ENCODE peak calls at places on chromosomes 5 and 9, in six cellular contexts. W, A, M, D, J and Q are unnamed samples. For H3K27me3, the result is how much of the 10 kb centered on the place peaks cover.

GRCh38 chr9:69190086-69190865 is 16.2 kb downstream of the TJP2 start:
- DNase-seq in W (no peak), A (no peak), M (no peak), D (no peak), J (no peak), Q (no peak)

GRCh38 chr5:83767409-83767992 is 46.8 kb upstream of the HAPLN1 start:
- DNase-seq in W (peak), A (no peak), M (no peak), D (no peak), J (no peak), Q (no peak)

GRCh38 chr5:180101451-180102105 is 30.0 kb upstream of the RNF130 start:
- DNase-seq in W (no peak), A (no peak), M (no peak), D (no peak), J (no peak), Q (no peak)

GRCh38 chr5:102754499-102755424 is at the start of gene PAM:
- DNase-seq in W (peak), A (peak), M (peak), D (peak), J (peak), Q (peak)

GRCh38 chr5:111930905-111931461 is 174.0 kb upstream of the NREP start:
- DNase-seq in W (no peak), A (no peak), M (no peak), D (no peak), J (peak), Q (no peak)

GRCh38 chr5:179803651-179804598 is 2.7 kb downstream of the MGAT4B start:
- DNase-seq in W (no peak), A (peak), M (peak), D (no peak), J (no peak), Q (no peak)

GRCh38 chr9:87592554-87593394 is 95.1 kb downstream of the DAPK1 start:
- DNase-seq in W (no peak), A (peak), M (peak), D (peak), J (peak), Q (peak)

GRCh38 chr5:93196986-93197385 is 384.0 kb downstream of the NR2F1-AS1 start:
- DNase-seq in W (no peak), A (no peak), M (no peak), D (no peak), J (no peak), Q (no peak)

GRCh38 chr5:1879292-1880263 is 3.1 kb downstream of the IRX4 start:
- DNase-seq in W (no peak), A (no peak), M (no peak), D (no peak), J (no peak), Q (no peak)
- H3K27me3 ChIP-seq in W (half or more), A (half or more), M (half or more), D (half or more), J (half or more), Q (half or more)

DNA sequence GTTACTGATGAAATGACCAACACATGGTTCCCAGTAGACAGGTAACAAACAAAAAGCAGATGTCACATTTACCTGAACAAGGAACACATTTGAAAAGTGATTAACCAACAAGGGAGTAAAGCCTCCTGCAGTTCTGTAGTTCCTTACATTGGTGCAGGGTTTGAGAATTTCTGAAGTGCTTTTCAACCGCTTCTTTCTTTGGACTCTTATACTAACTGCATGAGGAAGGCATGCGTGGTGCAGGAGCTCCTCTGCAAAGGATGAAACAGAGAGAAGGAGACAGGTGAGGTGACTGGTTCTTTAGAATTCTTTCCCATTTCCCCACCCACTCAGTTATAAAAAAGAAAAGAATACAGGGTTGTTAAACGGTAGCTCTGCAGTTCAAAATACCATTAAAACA is 4.6 kb upstream of the IL9 start:
- DNase-seq in W (no peak), A (no peak), M (no peak), D (no peak), J (no peak), Q (no peak)
- H3K27me3 ChIP-seq in W (under half), A (under half), M (under half), D (under half), J (under half), Q (half or more)

GRCh38 chr5:132487841-132488555 is 2.6 kb downstream of the IRF1 start:
- DNase-seq in W (no peak), A (no peak), M (no peak), D (peak), J (no peak), Q (no peak)
- H3K27me3 ChIP-seq in W (under half), A (under half), M (under half), D (under half), J (under half), Q (under half)

DNA sequence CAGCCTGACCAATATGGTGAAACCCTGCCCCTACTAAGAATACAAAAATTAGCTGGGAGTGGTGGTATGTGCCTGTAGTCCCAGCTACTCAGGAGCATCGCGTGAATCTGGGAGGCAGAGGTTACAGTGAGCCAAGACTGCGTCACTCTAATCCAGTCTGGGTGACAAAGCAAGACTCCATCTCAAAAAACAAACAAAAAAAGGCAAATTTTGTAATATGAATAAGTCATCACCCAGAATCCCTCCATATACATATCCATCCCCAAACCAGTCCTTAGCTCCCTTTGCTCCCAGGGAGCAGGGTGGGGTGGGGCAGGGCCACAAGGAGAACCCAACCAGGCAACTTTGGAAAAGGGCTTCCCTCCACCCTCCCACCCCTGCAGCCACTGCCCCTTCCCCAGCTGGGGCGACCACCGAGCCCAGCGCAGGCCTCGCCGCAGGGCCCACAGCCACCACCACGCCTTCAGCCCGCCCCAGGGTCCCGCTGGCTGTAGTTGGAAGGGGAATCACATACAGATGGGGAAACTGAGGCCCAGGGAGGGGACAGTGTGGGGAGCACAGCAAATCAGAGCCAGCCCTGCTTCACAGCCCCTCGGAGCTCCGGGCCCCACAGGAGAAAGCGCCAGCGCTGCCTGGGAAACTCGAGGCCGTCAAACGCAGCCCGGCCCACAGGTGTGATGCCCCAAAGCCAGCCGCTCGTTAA is 7.8 kb downstream of the NOTCH1 start:
- DNase-seq in W (no peak), A (no peak), M (no peak), D (no peak), J (no peak), Q (no peak)
- H3K27me3 ChIP-seq in W (under half), A (under half), M (under half), D (under half), J (under half), Q (under half)

GRCh38 chr5:167624053-167624452 is 667.4 kb upstream of the WWC1 start:
- DNase-seq in W (no peak), A (no peak), M (no peak), D (no peak), J (no peak), Q (no peak)

GRCh38 chr5:167626341-167627118 is 664.9 kb upstream of the WWC1 start:
- DNase-seq in W (no peak), A (no peak), M (no peak), D (no peak), J (peak), Q (no peak)

DNA sequence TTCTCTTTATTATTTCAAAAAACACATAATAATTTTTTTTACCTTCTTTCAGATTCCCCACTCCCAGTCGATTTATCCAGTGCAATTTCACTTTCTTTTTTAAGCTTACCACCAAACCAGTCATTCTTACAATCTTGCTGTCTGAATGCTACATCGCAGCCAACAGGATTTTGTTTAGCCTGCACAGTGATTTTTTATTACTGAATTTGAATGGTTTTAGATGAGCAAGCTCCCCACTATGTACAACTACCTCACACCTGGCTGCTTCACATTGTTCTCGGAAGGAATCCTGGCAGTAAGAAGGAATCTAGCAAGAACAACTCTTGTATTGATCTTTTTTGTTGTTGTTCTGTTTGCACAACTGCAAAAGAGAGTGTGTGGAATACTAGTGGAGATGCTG is 668.1 kb upstream of the WWC1 start:
- DNase-seq in W (no peak), A (no peak), M (no peak), D (no peak), J (no peak), Q (no peak)
- H3K27me3 ChIP-seq in W (under half), A (under half), M (under half), D (under half), J (under half), Q (under half)